ENCODE peak calls at places on chromosomes 7 and 10, in seven cellular contexts. M, H, L, T, U, I and X are unnamed samples.

GRCh38 chr7:100003711-100004661 is 11.4 kb upstream of the ZKSCAN1 start:
- DNase-seq in M (no peak), H (no peak), L (peak; percentile 70), T (no peak), U (peak; percentile 36), I (no peak), X (no peak)

GRCh38 chr10:69715156-69715898 is 85.3 kb downstream of the FAM241B start:
- DNase-seq in M (no peak), H (peak; percentile 61), L (no peak), T (no peak), U (no peak), I (no peak), X (no peak)

GRCh38 chr7:6242561-6242960 is 29.9 kb downstream of the CYTH3 start:
- DNase-seq in M (no peak), H (no peak), L (no peak), T (no peak), U (no peak), I (no peak), X (no peak)

GRCh38 chr10:46547331-46547880 is 9.1 kb downstream of the GPRIN2 start:
- DNase-seq in M (no peak), H (no peak), L (no peak), T (no peak), U (peak; percentile 32), I (no peak), X (no peak)

GRCh38 chr10:73774637-73775036 is 7.2 kb upstream of the CHCHD1 start:
- DNase-seq in M (no peak), H (no peak), L (no peak), T (no peak), U (no peak), I (peak; percentile 58), X (no peak)

GRCh38 chr10:83666762-83667161 is 472.5 kb upstream of the GHITM start:
- DNase-seq in M (no peak), H (no peak), L (no peak), T (no peak), U (no peak), I (peak; percentile 15), X (no peak)

GRCh38 chr7:18666107-18666728 is 170.7 kb downstream of the HDAC9 start:
- DNase-seq in M (peak; percentile 34), H (no peak), L (peak; percentile 93), T (peak; percentile 24), U (peak; percentile 53), I (peak; percentile 90), X (peak; percentile 35)

GRCh38 chr7:50303082-50303893 is 1.2 kb upstream of the IKZF1 start:
- DNase-seq in M (no peak), H (no peak), L (peak; percentile 72), T (no peak), U (peak; percentile 19), I (no peak), X (no peak)

GRCh38 chr7:68610751-68611150 is 987.5 kb upstream of the AUTS2 start:
- DNase-seq in M (no peak), H (no peak), L (no peak), T (no peak), U (no peak), I (no peak), X (no peak)

GRCh38 chr10:115417585-115418265 is 324.6 kb downstream of the ATRNL1 start:
- DNase-seq in M (no peak), H (peak; percentile 45), L (peak; percentile 89), T (peak; percentile 6), U (peak; percentile 22), I (peak; percentile 67), X (peak; percentile 22)

GRCh38 chr7:266851-267840 is 22.8 kb upstream of the FOXL3 start:
- DNase-seq in M (no peak), H (no peak), L (peak; percentile 80), T (no peak), U (peak; percentile 82), I (no peak), X (peak; percentile 15)

GRCh38 chr10:29926649-29927048 is 132.7 kb downstream of the JCAD start:
- DNase-seq in M (peak; percentile 54), H (peak; percentile 90), L (peak; percentile 52), T (peak; percentile 20), U (no peak), I (no peak), X (no peak)

GRCh38 chr7:103532955-103533354 is 86.9 kb upstream of the SLC26A5 start:
- DNase-seq in M (no peak), H (no peak), L (no peak), T (no peak), U (no peak), I (no peak), X (no peak)

GRCh38 chr10:526651-527312 is 162.7 kb downstream of the DIP2C start:
- DNase-seq in M (no peak), H (no peak), L (peak; percentile 83), T (no peak), U (no peak), I (peak; percentile 32), X (no peak)

GRCh38 chr7:51613911-51614344 is 297.3 kb upstream of the COBL start:
- DNase-seq in M (no peak), H (peak; percentile 83), L (no peak), T (no peak), U (no peak), I (no peak), X (peak; percentile 44)

GRCh38 chr7:100957832-100958421 is 8.6 kb downstream of the MUC3A start:
- DNase-seq in M (no peak), H (no peak), L (no peak), T (no peak), U (no peak), I (peak; percentile 45), X (no peak)

GRCh38 chr7:100875356-100875751 is 451 bp downstream of the SRRT start:
- DNase-seq in M (no peak), H (no peak), L (no peak), T (no peak), U (peak; percentile 81), I (peak; percentile 68), X (no peak)

GRCh38 chr7:37281368-37282092 is 167.1 kb downstream of the ELMO1 start:
- DNase-seq in M (no peak), H (no peak), L (no peak), T (no peak), U (no peak), I (no peak), X (no peak)

GRCh38 chr7:141701489-141702046 is 398 bp downstream of the DENND11 start:
- DNase-seq in M (no peak), H (no peak), L (peak; percentile 81), T (no peak), U (peak; percentile 89), I (peak; percentile 84), X (no peak)

GRCh38 chr10:116665541-116666125 is 44.9 kb downstream of the PNLIPRP2 start:
- DNase-seq in M (peak; percentile 60), H (peak; percentile 5), L (no peak), T (no peak), U (no peak), I (no peak), X (no peak)

GRCh38 chr7:69067397-69067796 is 530.9 kb upstream of the AUTS2 start:
- DNase-seq in M (no peak), H (no peak), L (peak; percentile 86), T (no peak), U (no peak), I (peak; percentile 48), X (peak; percentile 27)

GRCh38 chr10:132345345-132345744 is 13.4 kb downstream of the LRRC27 start:
- DNase-seq in M (no peak), H (no peak), L (no peak), T (no peak), U (no peak), I (no peak), X (no peak)
- H3K4me3 ChIP-seq in M (no peak overlapping the region), H (no peak overlapping the region), L (no peak overlapping the region), T (no peak overlapping the region), U (no peak overlapping the region), I (no peak overlapping the region), X (no peak overlapping the region)

DNA sequence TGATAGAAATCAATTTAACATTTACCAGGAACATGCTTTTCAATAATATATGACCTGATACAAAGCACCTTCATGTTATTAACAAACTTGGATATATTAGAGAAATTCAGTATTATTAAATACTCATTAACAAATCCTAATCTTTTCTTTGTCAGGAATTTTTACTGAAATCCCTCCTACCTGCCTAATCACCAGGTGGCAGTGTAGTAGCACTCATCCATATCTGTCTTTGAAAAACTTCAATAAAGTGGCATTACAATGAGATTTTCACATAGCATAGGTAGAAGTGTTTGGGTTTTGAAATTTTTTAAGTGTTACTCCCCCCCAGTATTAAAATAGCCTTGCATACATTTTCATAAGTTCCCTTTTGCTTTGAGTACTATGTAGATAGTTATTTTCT is 1246.6 kb upstream of the LRRN3 start:
- DNase-seq in M (no peak), H (peak; percentile 8), L (no peak), T (no peak), U (peak; percentile 32), I (peak; percentile 23), X (peak; percentile 8)
- TF ChIP-seq CTCF in M (no peak), H (peak; percentile 55), L (peak; percentile 80), T (peak; percentile 45), U (peak; percentile 51), I (peak; percentile 21), X (peak; percentile 69)

GRCh38 chr10:112985701-112986510 is 35.9 kb downstream of the TCF7L2 start:
- DNase-seq in M (no peak), H (peak; percentile 31), L (no peak), T (peak; percentile 21), U (no peak), I (peak; percentile 89), X (no peak)
- H3K4me3 ChIP-seq in M (no peak overlapping the region), H (no peak overlapping the region), L (no peak overlapping the region), T (no peak overlapping the region), U (peak overlapping the region; percentile 22), I (no peak overlapping the region), X (no peak overlapping the region)

GRCh38 chr7:117505238-117505637 is 25.4 kb downstream of the CFTR start:
- DNase-seq in M (no peak), H (no peak), L (no peak), T (no peak), U (no peak), I (no peak), X (no peak)
- TF ChIP-seq CTCF in M (no peak), H (no peak), L (peak; percentile 52), T (no peak), U (no peak), I (no peak), X (no peak)

DNA sequence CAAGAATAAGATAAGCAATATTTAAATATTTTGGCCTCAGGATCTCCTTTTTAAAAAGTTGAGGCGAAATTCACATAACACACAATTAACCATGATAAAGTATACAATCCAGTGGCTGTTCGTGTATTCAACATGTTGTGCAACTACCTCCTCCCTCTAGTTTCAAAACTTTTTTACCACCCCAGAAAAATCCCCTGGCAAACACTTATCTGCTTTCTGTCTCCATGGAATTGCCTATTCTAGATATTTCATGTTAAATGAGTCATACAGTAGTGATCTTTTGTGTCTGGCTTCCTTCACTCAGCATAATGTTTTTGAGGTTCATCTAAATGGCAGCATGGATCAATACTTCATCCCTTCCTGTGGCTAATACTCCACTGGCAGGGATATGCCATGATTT is 31.8 kb upstream of the IL15RA start:
- DNase-seq in M (no peak), H (no peak), L (no peak), T (peak; percentile 32), U (no peak), I (peak; percentile 51), X (no peak)
- H3K4me3 ChIP-seq in M (peak overlapping the region; percentile 20), H (no peak overlapping the region), L (no peak overlapping the region), T (peak overlapping the region; percentile 47), U (no peak overlapping the region), I (no peak overlapping the region), X (no peak overlapping the region)